ENCODE peak calls at places on chromosomes 12 and 14, in eight cellular contexts. H, F, M, W, O, I, B and J are unnamed samples.

GRCh38 chr12:97960741-97961608 is 498.4 kb downstream of the RMST start:
- DNase-seq in H (no peak), F (peak), M (no peak), W (peak), O (no peak), I (peak), B (peak), J (peak)

GRCh38 chr12:49703647-49704137 is 3.5 kb downstream of the FMNL3 start:
- DNase-seq in H (no peak), F (peak), M (no peak), W (no peak), O (no peak), I (peak), B (no peak), J (peak)

GRCh38 chr14:33110737-33111443 is 172.2 kb downstream of the NPAS3 start:
- DNase-seq in H (no peak), F (no peak), M (no peak), W (no peak), O (no peak), I (no peak), B (no peak), J (no peak)

GRCh38 chr12:132210223-132211055 is 66.2 kb downstream of the NOC4L start:
- DNase-seq in H (no peak), F (no peak), M (no peak), W (no peak), O (peak), I (no peak), B (no peak), J (no peak)

GRCh38 chr14:101561897-101562490 is 699 bp downstream of the DIO3 start:
- DNase-seq in H (no peak), F (no peak), M (no peak), W (no peak), O (peak), I (no peak), B (no peak), J (no peak)

GRCh38 chr14:36028665-36029064 is 147.9 kb downstream of the PTCSC3 start:
- DNase-seq in H (no peak), F (no peak), M (no peak), W (no peak), O (no peak), I (no peak), B (no peak), J (no peak)

GRCh38 chr12:10101648-10102220 is 2.9 kb upstream of the CLEC1A start:
- DNase-seq in H (no peak), F (no peak), M (no peak), W (no peak), O (no peak), I (no peak), B (no peak), J (no peak)

GRCh38 chr12:10967409-10967808 is 19.3 kb downstream of the TAS2R50 start:
- DNase-seq in H (peak), F (peak), M (no peak), W (peak), O (no peak), I (peak), B (no peak), J (no peak)

GRCh38 chr12:47905313-47905730 is 528 bp upstream of the VDR start:
- DNase-seq in H (no peak), F (no peak), M (no peak), W (no peak), O (peak), I (no peak), B (peak), J (peak)

GRCh38 chr12:49783917-49784676 is 42.7 kb downstream of the TMBIM6 start:
- DNase-seq in H (peak), F (peak), M (no peak), W (no peak), O (no peak), I (peak), B (no peak), J (no peak)

GRCh38 chr12:129190827-129191226 is 337.5 kb downstream of the GLT1D1 start:
- DNase-seq in H (no peak), F (no peak), M (no peak), W (no peak), O (no peak), I (no peak), B (no peak), J (no peak)

GRCh38 chr14:98957211-98958047 is 314.6 kb downstream of the BCL11B start:
- DNase-seq in H (peak), F (peak), M (no peak), W (peak), O (no peak), I (peak), B (peak), J (no peak)

GRCh38 chr12:50387487-50387886 is 8.9 kb downstream of the FAM186A start:
- DNase-seq in H (no peak), F (peak), M (no peak), W (no peak), O (no peak), I (peak), B (no peak), J (no peak)

GRCh38 chr12:102438047-102438822 is 42.1 kb downstream of the IGF1 start:
- DNase-seq in H (no peak), F (no peak), M (no peak), W (no peak), O (no peak), I (peak), B (no peak), J (no peak)

GRCh38 chr12:123900898-123901376 is 71.7 kb downstream of the CCDC92 start:
- DNase-seq in H (no peak), F (no peak), M (no peak), W (no peak), O (no peak), I (no peak), B (no peak), J (peak)

GRCh38 chr14:96049932-96050331 is 10.8 kb downstream of the C14orf132 start:
- DNase-seq in H (no peak), F (peak), M (no peak), W (no peak), O (no peak), I (no peak), B (no peak), J (no peak)

GRCh38 chr14:56025191-56025590 is 93.0 kb upstream of the PELI2 start:
- DNase-seq in H (no peak), F (no peak), M (no peak), W (no peak), O (no peak), I (no peak), B (no peak), J (no peak)

GRCh38 chr12:64373204-64373603 is 17.4 kb downstream of the C12orf56 start:
- DNase-seq in H (no peak), F (no peak), M (no peak), W (peak), O (no peak), I (no peak), B (no peak), J (no peak)

GRCh38 chr14:21072102-21072501 is 2.0 kb downstream of the ARHGEF40 start:
- DNase-seq in H (peak), F (peak), M (no peak), W (peak), O (no peak), I (peak), B (no peak), J (no peak)

GRCh38 chr12:96256672-96257361 is 62.6 kb downstream of the ELK3 start:
- DNase-seq in H (no peak), F (no peak), M (no peak), W (no peak), O (no peak), I (no peak), B (no peak), J (no peak)

GRCh38 chr12:95942532-95943230 is at the start of gene CCDC38:
- DNase-seq in H (no peak), F (peak), M (peak), W (peak), O (peak), I (peak), B (peak), J (peak)

GRCh38 chr14:56241441-56241840 is 123.2 kb downstream of the PELI2 start:
- DNase-seq in H (no peak), F (peak), M (no peak), W (no peak), O (no peak), I (no peak), B (no peak), J (no peak)

GRCh38 chr12:43883311-43883710 is 47.4 kb downstream of the TMEM117 start:
- DNase-seq in H (no peak), F (no peak), M (no peak), W (no peak), O (no peak), I (no peak), B (no peak), J (no peak)

GRCh38 chr12:23043647-23044046 is 418.7 kb downstream of the ETNK1 start:
- DNase-seq in H (no peak), F (no peak), M (no peak), W (no peak), O (no peak), I (no peak), B (no peak), J (no peak)

GRCh38 chr14:74275265-74275841 is 27.4 kb downstream of the ABCD4 start:
- DNase-seq in H (peak), F (peak), M (no peak), W (no peak), O (no peak), I (peak), B (no peak), J (no peak)

GRCh38 chr12:23186950-23187349 is 562.0 kb downstream of the ETNK1 start:
- DNase-seq in H (no peak), F (no peak), M (no peak), W (no peak), O (no peak), I (no peak), B (no peak), J (no peak)

GRCh38 chr12:116910645-116911449 is at the start of gene FBXW8:
- DNase-seq in H (peak), F (peak), M (peak), W (peak), O (peak), I (peak), B (peak), J (peak)

GRCh38 chr12:65822732-65823480 is 1.4 kb upstream of the HMGA2 start:
- DNase-seq in H (peak), F (peak), M (no peak), W (peak), O (no peak), I (peak), B (peak), J (peak)

GRCh38 chr14:99267871-99268775 is 3.9 kb downstream of the BCL11B start:
- DNase-seq in H (no peak), F (no peak), M (no peak), W (no peak), O (no peak), I (no peak), B (no peak), J (peak)

GRCh38 chr12:102095677-102096263 is 24.1 kb downstream of the NUP37 start:
- DNase-seq in H (no peak), F (peak), M (no peak), W (peak), O (no peak), I (peak), B (peak), J (no peak)

GRCh38 chr12:116962197-116962596 is 51.4 kb downstream of the FBXW8 start:
- DNase-seq in H (no peak), F (no peak), M (no peak), W (no peak), O (no peak), I (no peak), B (no peak), J (no peak)

GRCh38 chr12:119621878-119622277 is 28.3 kb downstream of the TMEM233 start:
- DNase-seq in H (no peak), F (no peak), M (no peak), W (no peak), O (no peak), I (no peak), B (no peak), J (no peak)

GRCh38 chr12:81530352-81530751 is 228.8 kb downstream of the PPFIA2 start:
- DNase-seq in H (no peak), F (no peak), M (no peak), W (no peak), O (no peak), I (peak), B (no peak), J (no peak)

GRCh38 chr12:104689630-104690029 is 232.9 kb downstream of the CHST11 start:
- DNase-seq in H (no peak), F (no peak), M (no peak), W (no peak), O (no peak), I (no peak), B (no peak), J (no peak)

GRCh38 chr12:674272-674781 is 11.1 kb upstream of the NINJ2 start:
- DNase-seq in H (no peak), F (no peak), M (peak), W (peak), O (no peak), I (no peak), B (no peak), J (peak)

GRCh38 chr14:96962337-96962736 is 165.2 kb downstream of the VRK1 start:
- DNase-seq in H (no peak), F (no peak), M (no peak), W (no peak), O (no peak), I (no peak), B (no peak), J (peak)

GRCh38 chr12:53805067-53805466 is 53.3 kb upstream of the CISTR start:
- DNase-seq in H (no peak), F (peak), M (no peak), W (peak), O (no peak), I (peak), B (no peak), J (no peak)

GRCh38 chr12:116607039-116607438 is 47.9 kb downstream of the MAP1LC3B2 start:
- DNase-seq in H (no peak), F (no peak), M (no peak), W (no peak), O (no peak), I (no peak), B (no peak), J (no peak)

GRCh38 chr12:113334786-113335539 is at the start of gene SLC8B1:
- DNase-seq in H (peak), F (peak), M (peak), W (peak), O (peak), I (peak), B (peak), J (peak)